ENCODE peak calls at places on chromosomes 1 and 21, in seven cellular contexts. K is H1, X is SK-N-SH, T is K562, L is HCT116, B is GM12878, D is HepG2. C is an unnamed sample.

GRCh38 chr1:183998045-183998444 is 39.5 kb downstream of the COLGALT2 start:
- DNase-seq in K (no peak), X (no peak), T (no peak), L (no peak), B (no peak), D (no peak), C (no peak)

GRCh38 chr21:14763695-14764064 is 217.6 kb upstream of the SAMSN1 start:
- DNase-seq in K (no peak), X (no peak), T (no peak), L (no peak), B (no peak), D (no peak), C (no peak)

GRCh38 chr1:200415693-200416593 is 6.1 kb upstream of the ZNF281 start:
- DNase-seq in K (no peak), X (no peak), T (no peak), L (peak; percentile 82), B (no peak), D (peak; percentile 75), C (no peak)

GRCh38 chr1:203638076-203638475 is 11.4 kb downstream of the ATP2B4 start:
- DNase-seq in K (no peak), X (no peak), T (no peak), L (no peak), B (no peak), D (no peak), C (no peak)

GRCh38 chr1:118960567-118961136 is 27.5 kb downstream of the TBX15 start:
- DNase-seq in K (no peak), X (no peak), T (no peak), L (peak; percentile 7), B (no peak), D (peak; percentile 100), C (no peak)

GRCh38 chr1:145963218-145964019 is 956 bp downstream of the ANKRD34A start:
- DNase-seq in K (no peak), X (no peak), T (no peak), L (no peak), B (no peak), D (no peak), C (no peak)

GRCh38 chr1:62070384-62071011 is 124.2 kb upstream of the L1TD1 start:
- DNase-seq in K (no peak), X (peak; percentile 39), T (peak; percentile 21), L (no peak), B (no peak), D (no peak), C (no peak)

GRCh38 chr1:37794372-37795339 is 1.0 kb downstream of the MANEAL start:
- DNase-seq in K (no peak), X (peak; percentile 76), T (peak; percentile 48), L (no peak), B (no peak), D (no peak), C (peak; percentile 30)

GRCh38 chr1:182662121-182662890 is 22.1 kb downstream of the RGS8 start:
- DNase-seq in K (no peak), X (no peak), T (no peak), L (no peak), B (no peak), D (no peak), C (no peak)

GRCh38 chr1:161198206-161198876 is 513 bp downstream of the ADAMTS4 start:
- DNase-seq in K (no peak), X (peak; percentile 71), T (no peak), L (no peak), B (no peak), D (peak; percentile 56), C (peak; percentile 82)

GRCh38 chr1:228280106-228280901 is 72.5 kb downstream of the OBSCN start:
- DNase-seq in K (no peak), X (no peak), T (no peak), L (no peak), B (no peak), D (no peak), C (no peak)

GRCh38 chr1:39407496-39407888 is 83.9 kb upstream of the BMP8A start:
- DNase-seq in K (no peak), X (no peak), T (no peak), L (no peak), B (no peak), D (no peak), C (no peak)

GRCh38 chr1:151510957-151511635 is at the start of gene CGN:
- DNase-seq in K (peak; percentile 88), X (peak; percentile 99), T (peak; percentile 94), L (no peak), B (no peak), D (peak; percentile 73), C (peak; percentile 75)

DNA sequence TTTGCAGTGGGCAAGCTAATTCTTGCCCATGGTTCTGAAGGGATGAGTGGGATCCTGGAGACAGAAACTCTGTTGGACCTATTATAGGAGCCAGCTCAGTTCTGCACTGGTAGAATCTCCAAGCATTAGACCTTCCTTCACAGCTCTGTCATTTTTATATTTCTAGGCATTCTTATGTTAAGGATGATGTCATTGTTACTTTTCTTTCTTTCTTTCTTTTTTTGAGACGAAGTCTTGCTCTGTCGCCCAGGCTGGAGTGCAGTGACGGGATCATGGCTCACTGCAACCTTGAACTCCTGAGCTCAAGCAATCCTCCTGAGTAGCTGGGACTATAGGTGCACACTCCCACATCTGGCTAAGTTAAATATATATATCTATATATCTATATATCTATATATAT is 7.5 kb downstream of the PFKFB2 start:
- DNase-seq in K (no peak), X (no peak), T (no peak), L (no peak), B (no peak), D (no peak), C (no peak)
- TF ChIP-seq JUND in K (no peak), X (no peak), T (no peak), L (no peak), B (no peak), D (no peak), C (no peak)

GRCh38 chr1:48760889-48761288 is 15.8 kb downstream of the BEND5 start:
- DNase-seq in K (no peak), X (no peak), T (no peak), L (no peak), B (no peak), D (no peak), C (no peak)
- TF ChIP-seq JUND in K (no peak), X (no peak), T (no peak), L (no peak), B (no peak), D (no peak), C (no peak)

GRCh38 chr1:40625076-40625475 is 40.4 kb downstream of the RIMS3 start:
- DNase-seq in K (no peak), X (no peak), T (no peak), L (no peak), B (no peak), D (peak; percentile 18), C (peak; percentile 41)
- TF ChIP-seq JUND in K (no peak), X (no peak), T (no peak), L (no peak), B (no peak), D (no peak), C (no peak)

GRCh38 chr1:78490861-78491310 is at the start of gene PTGFR:
- DNase-seq in K (no peak), X (peak; percentile 73), T (no peak), L (no peak), B (no peak), D (no peak), C (no peak)
- TF ChIP-seq JUND in K (no peak), X (no peak), T (no peak), L (no peak), B (no peak), D (no peak), C (no peak)

GRCh38 chr1:246383217-246383616 is 123.9 kb downstream of the SMYD3 start:
- DNase-seq in K (no peak), X (no peak), T (no peak), L (no peak), B (no peak), D (no peak), C (no peak)

GRCh38 chr1:246382589-246382988 is 124.5 kb downstream of the SMYD3 start:
- DNase-seq in K (no peak), X (no peak), T (no peak), L (no peak), B (no peak), D (no peak), C (no peak)

GRCh38 chr1:246383791-246384190 is 123.3 kb downstream of the SMYD3 start:
- DNase-seq in K (no peak), X (no peak), T (no peak), L (no peak), B (no peak), D (no peak), C (no peak)
- TF ChIP-seq JUND in K (no peak), X (no peak), T (no peak), L (no peak), B (no peak), D (no peak), C (no peak)

DNA sequence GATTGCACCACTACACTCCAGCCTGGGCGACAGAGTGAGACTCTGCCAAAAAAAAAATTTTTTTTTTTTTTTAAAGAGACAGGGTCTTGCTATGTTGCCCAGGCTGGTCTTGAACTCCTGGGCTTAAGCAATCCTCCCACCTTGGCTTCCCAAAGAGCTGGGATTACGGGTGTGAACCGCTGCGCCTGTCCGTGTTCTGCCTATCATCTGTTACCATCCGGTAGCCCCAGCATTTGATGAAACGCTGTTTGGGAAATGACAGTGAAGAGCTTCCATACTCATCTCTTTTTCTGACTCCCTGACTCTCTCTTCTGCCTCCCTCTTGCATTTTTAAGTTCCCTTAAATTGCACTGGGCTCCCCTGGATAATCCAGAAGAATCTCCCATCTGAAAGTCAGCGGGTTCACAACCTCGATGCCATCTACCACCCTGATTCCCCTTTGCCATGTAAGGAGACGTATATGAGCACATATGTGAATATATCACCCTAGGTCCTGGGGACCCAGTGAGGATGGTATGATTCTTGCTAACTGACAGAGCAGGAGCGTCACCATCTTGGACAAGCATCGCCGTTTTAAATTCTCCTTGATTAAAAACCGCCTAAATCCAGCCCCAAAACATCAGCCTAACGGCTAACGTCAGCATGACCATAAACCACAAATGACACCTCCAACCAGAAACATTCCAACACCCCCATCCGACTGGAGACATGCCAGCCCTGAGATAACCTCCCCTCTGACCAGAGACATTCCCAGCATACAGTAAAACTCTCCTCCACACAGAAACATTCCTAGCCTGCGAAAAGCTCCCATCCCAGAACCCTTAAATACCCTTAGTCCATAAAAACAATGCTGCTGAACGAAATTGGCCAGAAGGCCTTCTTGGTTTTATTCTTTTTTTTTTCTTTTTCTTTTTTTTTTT is 12.4 kb downstream of the TNFRSF8 start:
- DNase-seq in K (no peak), X (no peak), T (no peak), L (no peak), B (no peak), D (no peak), C (no peak)
- TF ChIP-seq JUND in K (no peak), X (no peak), T (peak; percentile 83), L (no peak), B (no peak), D (no peak), C (no peak)

DNA sequence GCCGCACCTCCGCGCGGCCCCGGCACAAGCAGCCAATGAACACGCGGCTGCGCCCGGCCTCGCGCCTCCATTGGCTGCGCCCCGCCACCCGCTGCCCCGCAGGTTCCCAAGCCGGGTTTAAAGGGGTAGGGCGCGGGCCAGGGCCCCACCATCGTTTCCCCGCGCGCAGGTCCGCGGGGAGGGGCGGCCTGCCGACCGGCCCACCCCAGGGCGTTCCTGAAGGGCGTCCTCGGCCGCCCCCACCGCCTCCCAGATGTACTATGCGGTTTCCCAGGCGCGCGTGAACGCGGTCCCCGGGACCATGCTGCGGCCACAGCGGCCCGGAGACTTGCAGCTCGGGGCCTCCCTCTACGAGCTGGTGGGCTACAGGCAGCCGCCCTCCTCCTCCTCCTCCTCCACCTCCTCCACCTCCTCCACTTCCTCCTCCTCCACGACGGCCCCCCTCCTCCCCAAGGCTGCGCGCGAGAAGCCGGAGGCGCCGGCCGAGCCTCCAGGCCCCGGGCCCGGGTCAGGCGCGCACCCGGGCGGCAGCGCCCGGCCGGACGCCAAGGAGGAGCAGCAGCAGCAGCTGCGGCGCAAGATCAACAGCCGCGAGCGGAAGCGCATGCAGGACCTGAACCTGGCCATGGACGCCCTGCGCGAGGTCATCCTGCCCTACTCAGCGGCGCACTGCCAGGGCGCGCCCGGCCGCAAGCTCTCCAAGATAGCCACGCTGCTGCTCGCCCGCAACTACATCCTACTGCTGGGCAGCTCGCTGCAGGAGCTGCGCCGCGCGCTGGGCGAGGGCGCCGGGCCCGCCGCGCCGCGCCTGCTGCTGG is at the start of gene OLIG1:
- DNase-seq in K (no peak), X (peak; percentile 48), T (no peak), L (no peak), B (no peak), D (no peak), C (peak; percentile 80)
- TF ChIP-seq JUND in K (no peak), X (no peak), T (no peak), L (no peak), B (no peak), D (no peak), C (no peak)

C was measured in T47D.